ENCODE peak calls at places on chromosomes 1 and 21, in four cellular contexts. V is NCI-H2081, W is BE2C, S is left ventricle myocardium superior. C is an unnamed sample.

GRCh38 chr1:169091480-169091941 is 15.0 kb upstream of the ATP1B1 start:
- DNase-seq in S (no peak), W (no peak), V (no peak), C (no peak)

GRCh38 chr1:6287431-6287886 is 26.6 kb upstream of the GPR153 start:
- DNase-seq in S (no peak), W (no peak), V (no peak), C (no peak)

GRCh38 chr1:209249280-209249670 is 334.2 kb upstream of the CAMK1G start:
- DNase-seq in V (no peak), W (peak; percentile 52), S (no peak), C (no peak)

GRCh38 chr1:48677306-48678287 is 99.1 kb downstream of the BEND5 start:
- DNase-seq in S (peak; percentile 80), W (peak; percentile 73), V (peak; percentile 87), C (no peak)

GRCh38 chr1:19688041-19688842 is 23.6 kb downstream of the HTR6 start:
- DNase-seq in W (no peak), S (no peak), V (no peak), C (no peak)

GRCh38 chr21:40850071-40850470 is 3.1 kb upstream of the DSCAM start:
- DNase-seq in V (no peak), W (no peak), S (no peak), C (no peak)

GRCh38 chr1:185610954-185611353 is 123.2 kb upstream of the HMCN1 start:
- DNase-seq in W (no peak), V (no peak), S (no peak), C (no peak)

GRCh38 chr1:186498695-186499389 is 37.9 kb upstream of the PDC start:
- DNase-seq in W (no peak), V (no peak), S (no peak), C (no peak)

GRCh38 chr1:164519426-164519825 is 39.6 kb upstream of the PBX1 start:
- DNase-seq in W (no peak), V (no peak), S (no peak), C (no peak)

GRCh38 chr1:108575241-108575850 is 15.4 kb downstream of the EEIG2 start:
- DNase-seq in V (no peak), W (no peak), S (no peak), C (no peak)

GRCh38 chr1:226725870-226726212 is 13.2 kb downstream of the ITPKB start:
- DNase-seq in S (no peak), V (no peak), W (no peak), C (no peak)

GRCh38 chr1:181817091-181817490 is 244.4 kb downstream of the ZNF648 start:
- DNase-seq in S (no peak), V (no peak), W (no peak), C (no peak)

GRCh38 chr1:5944848-5945167 is 47.4 kb downstream of the NPHP4 start:
- DNase-seq in V (no peak), S (no peak), W (no peak), C (no peak)

GRCh38 chr1:212915245-212916091 is 34.9 kb upstream of the VASH2 start:
- DNase-seq in S (peak; percentile 68), W (peak; percentile 76), V (peak; percentile 59), C (no peak)

GRCh38 chr1:225737179-225737578 is 40.4 kb upstream of the SRP9 start:
- DNase-seq in W (peak; percentile 21), V (no peak), S (no peak), C (no peak)

GRCh38 chr1:33519240-33519884 is 46.9 kb downstream of the ZSCAN20 start:
- DNase-seq in W (no peak), V (no peak), S (no peak), C (no peak)

GRCh38 chr1:203669739-203670138 is 43.1 kb downstream of the ATP2B4 start:
- DNase-seq in S (no peak), W (no peak), V (no peak), C (no peak)

C was measured in esophagus squamous epithelium.